ENCODE peak calls at places on chromosomes 6 and 20, in seven cellular contexts. U, V, T, G, X, A and F are unnamed samples.

GRCh38 chr20:4949833-4950178 is 51.5 kb downstream of the SLC23A2 start:
- DNase-seq in T (no peak), U (peak), X (no peak), G (no peak), V (no peak), A (peak), F (no peak)

GRCh38 chr20:46751856-46752255 is 42.4 kb downstream of the SLC2A10 start:
- DNase-seq in V (no peak), U (no peak), T (no peak), X (no peak), A (no peak), G (no peak), F (no peak)

GRCh38 chr6:154249499-154250298 is 106.9 kb downstream of the IPCEF1 start:
- DNase-seq in A (no peak), X (no peak), T (no peak), V (no peak), G (no peak), U (peak), F (no peak)

GRCh38 chr6:169774347-169774746 is 22.9 kb downstream of the ERMARD start:
- DNase-seq in U (no peak), V (no peak), G (no peak), A (no peak), X (no peak), T (no peak), F (no peak)

GRCh38 chr6:17968081-17968518 is 19.3 kb downstream of the KIF13A start:
- DNase-seq in U (no peak), A (no peak), T (no peak), V (no peak), G (no peak), X (no peak), F (no peak)

GRCh38 chr20:37919389-37920040 is 16.6 kb downstream of the VSTM2L start:
- DNase-seq in U (no peak), X (no peak), G (no peak), A (no peak), T (no peak), V (no peak), F (no peak)

GRCh38 chr6:40634429-40634828 is 47.3 kb upstream of the LRFN2 start:
- DNase-seq in U (no peak), T (no peak), A (no peak), G (no peak), V (no peak), X (no peak), F (no peak)

GRCh38 chr6:139640453-139640852 is 266.0 kb upstream of the CITED2 start:
- DNase-seq in X (no peak), G (no peak), T (no peak), V (no peak), U (no peak), A (no peak), F (no peak)

GRCh38 chr6:169092375-169092774 is 161.3 kb downstream of the THBS2 start:
- DNase-seq in T (no peak), V (no peak), X (no peak), G (no peak), A (no peak), U (no peak), F (no peak)

GRCh38 chr6:143673638-143674037 is 4.1 kb upstream of the PHACTR2 start:
- DNase-seq in X (no peak), U (peak), V (no peak), A (peak), T (no peak), G (no peak), F (no peak)

GRCh38 chr6:155100087-155100486 is 105.0 kb downstream of the TIAM2 start:
- DNase-seq in T (no peak), A (no peak), V (no peak), X (no peak), G (no peak), U (peak), F (no peak)

GRCh38 chr6:144248470-144249301 is 36.4 kb upstream of the UTRN start:
- DNase-seq in G (no peak), U (no peak), V (no peak), T (no peak), X (no peak), A (no peak), F (no peak)

GRCh38 chr20:49700411-49701185 is 13.1 kb downstream of the B4GALT5 start:
- DNase-seq in A (peak), V (no peak), T (no peak), U (peak), G (no peak), X (no peak), F (no peak)

GRCh38 chr6:32980488-32981038 is 12.2 kb downstream of the BRD2 start:
- DNase-seq in T (no peak), U (no peak), G (no peak), A (no peak), X (no peak), V (no peak), F (no peak)

GRCh38 chr6:126064994-126065401 is 78.7 kb downstream of the TRMT11 start:
- DNase-seq in T (no peak), A (no peak), G (no peak), X (no peak), V (no peak), U (no peak), F (no peak)

GRCh38 chr6:158879180-158879579 is 60.0 kb upstream of the EZR start:
- DNase-seq in U (peak), G (no peak), A (no peak), X (no peak), V (no peak), T (no peak), F (no peak)

GRCh38 chr6:14757414-14757813 is 488.5 kb upstream of the JARID2 start:
- DNase-seq in G (no peak), A (no peak), V (no peak), T (no peak), X (no peak), U (no peak), F (no peak)

GRCh38 chr6:48426636-48427035 is 315.6 kb upstream of the PTCHD4 start:
- DNase-seq in U (no peak), G (no peak), V (no peak), A (no peak), T (no peak), X (no peak), F (no peak)

GRCh38 chr6:168333039-168333438 is 13.5 kb upstream of the DACT2 start:
- DNase-seq in X (no peak), V (no peak), A (peak), G (no peak), T (no peak), U (peak), F (no peak)

GRCh38 chr6:6191476-6191875 is 129.0 kb downstream of the F13A1 start:
- DNase-seq in A (peak), T (no peak), G (no peak), V (no peak), U (no peak), X (no peak), F (no peak)

GRCh38 chr20:7038029-7038428 is 270.5 kb downstream of the BMP2 start:
- DNase-seq in X (no peak), T (no peak), U (no peak), V (no peak), G (no peak), A (no peak), F (no peak)

GRCh38 chr6:97841763-97842162 is 558.7 kb upstream of the MMS22L start:
- DNase-seq in T (no peak), A (no peak), U (no peak), V (no peak), G (no peak), X (no peak), F (no peak)

GRCh38 chr6:24240380-24240779 is 114.4 kb downstream of the NRSN1 start:
- DNase-seq in A (no peak), X (no peak), G (no peak), V (no peak), U (no peak), T (no peak), F (no peak)